ENCODE peak calls at places on chromosomes 6 and 20, in ten cellular contexts. Z, F, O, W, R, Y, Q, C, P and G are unnamed samples.

GRCh38 chr20:39800548-39800947 is 838.4 kb downstream of the DHX35 start:
- DNase-seq in Z (peak), F (peak), O (no peak), W (no peak), R (no peak), Y (no peak), Q (peak), C (peak), P (peak), G (no peak)

GRCh38 chr20:3045042-3045815 is 623 bp upstream of the MRPS26 start:
- DNase-seq in Z (no peak), F (peak), O (peak), W (no peak), R (peak), Y (no peak), Q (peak), C (peak), P (no peak), G (no peak)

GRCh38 chr6:7255918-7256317 is 57.1 kb downstream of the SSR1 start:
- DNase-seq in Z (no peak), F (no peak), O (no peak), W (no peak), R (no peak), Y (no peak), Q (no peak), C (no peak), P (no peak), G (no peak)

GRCh38 chr6:127406122-127406521 is 53.1 kb downstream of the KIAA0408 start:
- DNase-seq in Z (no peak), F (no peak), O (no peak), W (no peak), R (no peak), Y (no peak), Q (no peak), C (no peak), P (no peak), G (no peak)

GRCh38 chr6:86937219-86938079 is at the start of gene HTR1E:
- DNase-seq in Z (no peak), F (peak), O (no peak), W (no peak), R (peak), Y (peak), Q (peak), C (peak), P (no peak), G (peak)

GRCh38 chr6:125910518-125910917 is 46.1 kb upstream of the HINT3 start:
- DNase-seq in Z (no peak), F (peak), O (no peak), W (no peak), R (no peak), Y (no peak), Q (peak), C (no peak), P (no peak), G (no peak)

GRCh38 chr6:134821914-134822862 is 127.7 kb downstream of the ALDH8A1 start:
- DNase-seq in Z (no peak), F (no peak), O (no peak), W (no peak), R (no peak), Y (no peak), Q (no peak), C (no peak), P (peak), G (no peak)

GRCh38 chr6:113619077-113619476 is 238.1 kb upstream of the MARCKS start:
- DNase-seq in Z (no peak), F (no peak), O (no peak), W (no peak), R (no peak), Y (no peak), Q (no peak), C (no peak), P (no peak), G (no peak)

GRCh38 chr20:45140836-45141235 is 16.6 kb upstream of the WFDC12 start:
- DNase-seq in Z (no peak), F (no peak), O (no peak), W (no peak), R (no peak), Y (no peak), Q (no peak), C (no peak), P (no peak), G (no peak)

GRCh38 chr20:62606551-62607201 is 35.6 kb upstream of the SLCO4A1 start:
- DNase-seq in Z (no peak), F (no peak), O (no peak), W (peak), R (no peak), Y (no peak), Q (peak), C (peak), P (peak), G (no peak)

GRCh38 chr6:161237176-161237575 is 36.7 kb downstream of the AGPAT4 start:
- DNase-seq in Z (no peak), F (no peak), O (no peak), W (no peak), R (no peak), Y (no peak), Q (no peak), C (no peak), P (no peak), G (no peak)

GRCh38 chr20:62356948-62357667 is 10.0 kb downstream of the LAMA5 start:
- DNase-seq in Z (no peak), F (no peak), O (no peak), W (no peak), R (peak), Y (no peak), Q (peak), C (peak), P (no peak), G (no peak)

GRCh38 chr20:43914697-43915208 is at the start of gene TOX2:
- DNase-seq in Z (no peak), F (peak), O (no peak), W (no peak), R (no peak), Y (peak), Q (peak), C (no peak), P (no peak), G (no peak)

GRCh38 chr6:53264337-53264736 is 84.4 kb downstream of the ELOVL5 start:
- DNase-seq in Z (no peak), F (no peak), O (no peak), W (no peak), R (no peak), Y (no peak), Q (no peak), C (no peak), P (no peak), G (no peak)

GRCh38 chr6:72930733-72931132 is 294.6 kb downstream of the KHDC1L start:
- DNase-seq in Z (no peak), F (no peak), O (no peak), W (no peak), R (no peak), Y (no peak), Q (no peak), C (no peak), P (no peak), G (no peak)

GRCh38 chr20:64035933-64036345 is at the start of gene C20orf204:
- DNase-seq in Z (no peak), F (no peak), O (no peak), W (no peak), R (no peak), Y (no peak), Q (no peak), C (no peak), P (no peak), G (no peak)

GRCh38 chr6:114194362-114195343 is 148.2 kb downstream of the HS3ST5 start:
- DNase-seq in Z (no peak), F (no peak), O (peak), W (no peak), R (no peak), Y (no peak), Q (peak), C (no peak), P (no peak), G (no peak)

GRCh38 chr20:32984196-32984595 is 20.0 kb downstream of the SUN5 start:
- DNase-seq in Z (no peak), F (no peak), O (no peak), W (no peak), R (no peak), Y (no peak), Q (no peak), C (no peak), P (no peak), G (no peak)

GRCh38 chr6:12649325-12649724 is 67.2 kb upstream of the PHACTR1 start:
- DNase-seq in Z (no peak), F (no peak), O (no peak), W (no peak), R (no peak), Y (no peak), Q (no peak), C (no peak), P (no peak), G (no peak)

GRCh38 chr20:50120935-50121693 is 8.2 kb upstream of the UBE2V1 start:
- DNase-seq in Z (no peak), F (peak), O (peak), W (peak), R (peak), Y (peak), Q (peak), C (peak), P (peak), G (no peak)

GRCh38 chr6:139765825-139766285 is 391.4 kb upstream of the CITED2 start:
- DNase-seq in Z (no peak), F (no peak), O (no peak), W (no peak), R (no peak), Y (no peak), Q (peak), C (no peak), P (no peak), G (no peak)

GRCh38 chr6:159074866-159075265 is 30.1 kb upstream of the TAGAP start:
- DNase-seq in Z (no peak), F (no peak), O (no peak), W (no peak), R (peak), Y (no peak), Q (no peak), C (no peak), P (no peak), G (no peak)

GRCh38 chr20:61937963-61938838 is 127.5 kb downstream of the TAF4 start:
- DNase-seq in Z (no peak), F (no peak), O (no peak), W (no peak), R (no peak), Y (no peak), Q (no peak), C (peak), P (no peak), G (no peak)

GRCh38 chr20:35511814-35512420 is 17.5 kb downstream of the C20orf173 start:
- DNase-seq in Z (peak), F (no peak), O (peak), W (peak), R (peak), Y (peak), Q (peak), C (peak), P (peak), G (peak)